ENCODE peak calls at places on chromosomes 6 and 20, in six cellular contexts. R, C, U, W, F and E are unnamed samples.

GRCh38 chr20:23092861-23093543 is 6.9 kb upstream of the CD93 start:
- DNase-seq in R (no peak), C (no peak), U (no peak), W (no peak), F (no peak), E (no peak)

GRCh38 chr20:1509237-1509636 is 18.0 kb upstream of the SIRPB2 start:
- DNase-seq in R (no peak), C (peak), U (no peak), W (no peak), F (peak), E (no peak)

GRCh38 chr20:16528078-16528477 is 45.2 kb downstream of the KIF16B start:
- DNase-seq in R (no peak), C (peak), U (peak), W (no peak), F (peak), E (no peak)

GRCh38 chr6:150267686-150268561 is 100.9 kb upstream of the IYD start:
- DNase-seq in R (no peak), C (peak), U (peak), W (no peak), F (no peak), E (no peak)

GRCh38 chr6:24899647-24900325 is 36.0 kb downstream of the RIPOR2 start:
- DNase-seq in R (no peak), C (no peak), U (no peak), W (no peak), F (no peak), E (no peak)

GRCh38 chr20:1302578-1303541 is 26.1 kb downstream of the SDCBP2 start:
- DNase-seq in R (no peak), C (no peak), U (no peak), W (no peak), F (no peak), E (no peak)

GRCh38 chr6:3664641-3665041 is 86.9 kb downstream of the PXDC1 start:
- DNase-seq in R (no peak), C (peak), U (peak), W (no peak), F (no peak), E (no peak)

GRCh38 chr6:42260424-42260888 is 42.8 kb upstream of the MRPS10 start:
- DNase-seq in R (no peak), C (peak), U (no peak), W (no peak), F (peak), E (no peak)

GRCh38 chr20:3652217-3652616 is 11.0 kb downstream of the GFRA4 start:
- DNase-seq in R (no peak), C (no peak), U (no peak), W (no peak), F (no peak), E (no peak)

GRCh38 chr6:169962604-169963469 is 211.4 kb downstream of the ERMARD start:
- DNase-seq in R (no peak), C (no peak), U (no peak), W (no peak), F (no peak), E (peak)

GRCh38 chr6:42239333-42239732 is 21.7 kb upstream of the MRPS10 start:
- DNase-seq in R (no peak), C (no peak), U (no peak), W (no peak), F (no peak), E (no peak)

GRCh38 chr20:32319100-32319499 is 39.0 kb upstream of the ASXL1 start:
- DNase-seq in R (no peak), C (no peak), U (no peak), W (no peak), F (no peak), E (no peak)

GRCh38 chr6:14664616-14665315 is 547.2 kb downstream of the CD83 start:
- DNase-seq in R (no peak), C (no peak), U (no peak), W (no peak), F (no peak), E (no peak)

GRCh38 chr6:21240709-21241108 is 352.8 kb upstream of the SOX4 start:
- DNase-seq in R (no peak), C (peak), U (no peak), W (no peak), F (no peak), E (no peak)

GRCh38 chr6:25537349-25538018 is 114.5 kb upstream of the SCGN start:
- DNase-seq in R (no peak), C (peak), U (no peak), W (no peak), F (no peak), E (no peak)

GRCh38 chr6:140217283-140217682 is 842.8 kb upstream of the CITED2 start:
- DNase-seq in R (no peak), C (no peak), U (no peak), W (no peak), F (no peak), E (no peak)

GRCh38 chr20:38583306-38583705 is 2.3 kb downstream of the ADIG start:
- DNase-seq in R (no peak), C (no peak), U (no peak), W (no peak), F (no peak), E (no peak)

GRCh38 chr6:85362652-85363310 is 87.1 kb upstream of the NT5E start:
- DNase-seq in R (no peak), C (peak), U (no peak), W (no peak), F (no peak), E (no peak)

GRCh38 chr20:43752561-43753301 is 25.9 kb upstream of the GTSF1L start:
- DNase-seq in R (no peak), C (peak), U (no peak), W (no peak), F (no peak), E (no peak)

GRCh38 chr6:72647489-72647888 is 25.6 kb downstream of the KCNQ5 start:
- DNase-seq in R (no peak), C (no peak), U (no peak), W (no peak), F (no peak), E (no peak)

GRCh38 chr6:48834706-48835105 is 628.3 kb downstream of the MMUT start:
- DNase-seq in R (no peak), C (peak), U (no peak), W (no peak), F (no peak), E (no peak)

GRCh38 chr6:145025488-145025887 is 709.8 kb downstream of the EPM2A start:
- DNase-seq in R (no peak), C (no peak), U (no peak), W (no peak), F (no peak), E (no peak)

GRCh38 chr6:149060985-149061760 is 256.3 kb upstream of the TAB2 start:
- DNase-seq in R (no peak), C (peak), U (no peak), W (no peak), F (no peak), E (no peak)

GRCh38 chr6:11225990-11226389 is 6.5 kb downstream of the NEDD9 start:
- DNase-seq in R (no peak), C (no peak), U (no peak), W (no peak), F (no peak), E (no peak)

GRCh38 chr6:104505838-104506237 is 353.9 kb downstream of the HACE1 start:
- DNase-seq in R (no peak), C (no peak), U (no peak), W (no peak), F (no peak), E (no peak)

GRCh38 chr6:12851123-12851695 is 134.6 kb downstream of the PHACTR1 start:
- DNase-seq in R (no peak), C (no peak), U (no peak), W (no peak), F (no peak), E (no peak)

GRCh38 chr6:72748759-72749158 is 126.9 kb downstream of the KCNQ5 start:
- DNase-seq in R (no peak), C (peak), U (peak), W (no peak), F (no peak), E (no peak)

GRCh38 chr6:155187096-155187495 is 76.7 kb upstream of the CLDN20 start:
- DNase-seq in R (no peak), C (no peak), U (no peak), W (no peak), F (no peak), E (no peak)

GRCh38 chr6:77455271-77455670 is 8.0 kb downstream of the HTR1B start:
- DNase-seq in R (no peak), C (peak), U (no peak), W (no peak), F (no peak), E (no peak)

GRCh38 chr20:6525447-6526303 is 241.8 kb upstream of the BMP2 start:
- DNase-seq in R (no peak), C (peak), U (no peak), W (no peak), F (no peak), E (no peak)

GRCh38 chr6:131954775-131955107 is 3.6 kb upstream of the CCN2 start:
- DNase-seq in R (peak), C (peak), U (peak), W (peak), F (peak), E (no peak)

GRCh38 chr6:64221776-64222175 is 586.2 kb downstream of the PHF3 start:
- DNase-seq in R (no peak), C (no peak), U (no peak), W (no peak), F (no peak), E (no peak)

GRCh38 chr6:140486468-140487361 is 1112.3 kb upstream of the CITED2 start:
- DNase-seq in R (no peak), C (no peak), U (no peak), W (no peak), F (no peak), E (no peak)

GRCh38 chr6:47392251-47392650 is 82.5 kb upstream of the TNFRSF21 start:
- DNase-seq in R (no peak), C (no peak), U (no peak), W (no peak), F (no peak), E (no peak)

GRCh38 chr20:4261333-4262284 is 246.3 kb upstream of the RNF24 start:
- DNase-seq in R (no peak), C (peak), U (no peak), W (no peak), F (no peak), E (no peak)

GRCh38 chr6:11482616-11483015 is 54.9 kb upstream of the TMEM170B start:
- DNase-seq in R (no peak), C (peak), U (no peak), W (no peak), F (no peak), E (no peak)

GRCh38 chr6:121592955-121593665 is 157.7 kb downstream of the GJA1 start:
- DNase-seq in R (no peak), C (peak), U (no peak), W (no peak), F (no peak), E (no peak)

GRCh38 chr6:15524736-15525401 is 138.0 kb downstream of the DTNBP1 start:
- DNase-seq in R (no peak), C (no peak), U (no peak), W (no peak), F (no peak), E (no peak)

DNA sequence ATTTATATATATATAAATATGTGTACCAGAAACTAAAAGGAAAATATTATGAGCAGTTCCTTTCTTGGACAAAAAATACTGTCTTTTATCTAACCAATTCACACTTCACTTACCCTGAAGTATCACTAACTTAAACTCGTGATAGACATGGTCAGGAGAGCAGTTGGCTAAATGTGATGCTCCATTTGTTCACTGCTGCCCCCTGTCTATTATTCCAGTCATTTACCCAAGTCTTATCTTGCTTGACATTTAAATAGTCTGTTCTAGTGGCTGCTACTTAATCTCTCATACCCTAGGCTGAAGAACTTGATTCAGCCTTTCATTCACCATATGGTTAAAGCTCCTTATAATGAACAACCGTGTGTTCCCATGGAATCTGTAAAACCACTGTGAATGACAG is 789.6 kb upstream of the EYS start:
- DNase-seq in R (no peak), C (no peak), U (no peak), W (no peak), F (no peak), E (no peak)
- TF ChIP-seq CTCF in R (no peak), C (no peak), U (no peak), W (peak), F (no peak), E (no peak)

GRCh38 chr6:28134015-28134414 is 7.7 kb upstream of the ZKSCAN8 start:
- DNase-seq in R (no peak), C (peak), U (no peak), W (no peak), F (peak), E (no peak)
- TF ChIP-seq CTCF in R (peak), C (peak), U (no peak), W (no peak), F (peak), E (no peak)

GRCh38 chr6:17816921-17817611 is 110.3 kb upstream of the NUP153 start:
- DNase-seq in R (no peak), C (peak), U (no peak), W (no peak), F (peak), E (no peak)
- TF ChIP-seq CTCF in R (no peak), C (peak), U (no peak), W (no peak), F (no peak), E (no peak)

GRCh38 chr6:33384581-33385020 is 7.0 kb upstream of the KIFC1 start:
- DNase-seq in R (no peak), C (peak), U (no peak), W (no peak), F (peak), E (no peak)
- TF ChIP-seq CTCF in R (peak), C (peak), U (no peak), W (no peak), F (peak), E (no peak)

GRCh38 chr6:112268011-112268410 is 13.6 kb upstream of the LAMA4 start:
- DNase-seq in R (no peak), C (peak), U (no peak), W (no peak), F (no peak), E (no peak)
- TF ChIP-seq CTCF in R (no peak), C (no peak), U (no peak), W (no peak), F (no peak), E (no peak)

DNA sequence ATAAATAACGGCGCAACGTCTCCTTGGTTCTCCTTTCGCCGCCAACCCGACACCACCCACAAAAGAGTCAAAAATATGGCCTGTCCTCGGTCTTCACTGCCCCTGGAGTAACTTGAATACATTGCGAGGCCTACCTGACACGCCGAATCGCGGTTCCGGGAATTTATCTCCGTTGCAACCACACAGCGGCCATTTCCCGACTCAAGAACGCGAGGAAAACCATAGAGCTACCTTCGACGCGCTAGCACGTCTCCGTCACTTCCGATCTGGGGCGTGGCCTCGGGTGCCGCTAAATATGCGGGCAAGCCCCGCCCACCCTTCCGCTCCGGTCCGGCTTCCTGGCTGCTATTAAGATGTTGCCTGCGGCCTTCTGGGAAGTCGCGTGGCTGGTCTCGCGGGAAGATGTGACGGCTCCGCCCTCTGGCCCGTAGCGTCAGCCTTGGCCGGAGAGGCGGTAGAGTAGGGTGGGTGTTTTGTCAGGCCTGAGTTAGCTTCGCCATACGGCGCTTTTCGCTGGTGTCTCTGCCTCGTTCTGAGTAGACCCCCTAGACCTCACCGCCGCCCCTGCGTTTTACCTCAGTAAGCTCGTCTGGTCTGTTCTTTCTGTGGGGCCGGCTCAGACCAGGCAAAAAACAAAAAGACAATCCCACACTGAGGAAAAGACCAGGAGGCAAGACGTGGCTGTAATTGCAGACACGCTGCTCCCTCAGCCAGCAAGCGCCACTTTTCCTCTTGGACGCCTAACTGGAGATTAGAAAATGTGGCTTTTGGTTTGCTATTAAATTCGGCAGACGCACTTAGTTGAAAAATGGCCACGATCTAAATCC is at the start of gene BCLAF1:
- DNase-seq in R (peak), C (peak), U (peak), W (peak), F (peak), E (peak)
- TF ChIP-seq CTCF in R (no peak), C (no peak), U (no peak), W (no peak), F (no peak), E (no peak)

DNA sequence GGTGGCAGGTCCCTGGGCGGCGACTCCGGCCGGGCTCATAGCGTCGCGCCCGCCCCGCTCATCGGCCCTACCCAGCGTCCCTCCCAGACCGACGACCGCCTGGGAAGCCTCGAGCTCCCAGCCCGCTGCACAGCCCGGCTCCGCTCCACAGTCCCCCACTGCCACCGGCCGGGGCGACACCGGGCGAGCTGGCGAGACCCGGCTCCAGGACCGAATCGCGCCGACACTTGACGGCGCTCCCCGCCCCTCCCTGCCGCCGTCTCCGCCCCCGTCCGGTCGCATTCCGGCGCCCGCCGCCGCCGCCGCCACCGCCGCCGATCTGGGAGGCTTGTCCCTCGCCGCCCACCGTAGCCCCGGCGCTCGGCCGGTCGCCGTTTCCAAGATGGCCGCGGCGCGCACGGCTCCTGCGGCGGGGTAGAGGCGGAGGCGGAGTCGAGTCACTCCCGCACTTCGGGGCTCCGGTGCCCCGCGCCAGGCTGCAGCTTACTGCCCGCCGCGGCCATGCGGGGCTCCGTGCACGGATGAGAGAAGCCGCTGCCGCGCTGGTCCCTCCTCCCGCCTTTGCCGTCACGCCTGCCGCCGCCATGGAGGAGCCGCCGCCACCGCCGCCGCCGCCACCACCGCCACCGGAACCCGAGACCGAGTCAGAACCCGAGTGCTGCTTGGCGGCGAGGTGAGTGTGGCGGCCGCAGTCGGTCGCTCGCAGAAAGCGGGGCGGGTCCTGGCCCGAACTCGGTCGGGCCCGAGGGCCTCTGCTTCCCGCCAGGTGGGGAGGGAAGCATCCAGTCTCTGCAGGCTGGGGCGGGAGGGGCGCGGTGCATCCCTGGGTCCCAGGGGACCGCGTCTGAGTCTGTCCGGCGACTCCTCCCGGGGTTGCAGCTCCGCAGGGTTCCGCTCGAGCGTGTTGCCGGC is at the start of gene MAP3K4:
- DNase-seq in R (peak), C (peak), U (peak), W (peak), F (peak), E (peak)
- TF ChIP-seq CTCF in R (no peak), C (no peak), U (no peak), W (no peak), F (no peak), E (no peak)

GRCh38 chr6:5215799-5216198 is 45.0 kb downstream of the LYRM4 start:
- DNase-seq in R (no peak), C (no peak), U (no peak), W (no peak), F (no peak), E (no peak)

GRCh38 chr6:5219292-5219691 is 41.5 kb downstream of the LYRM4 start:
- DNase-seq in R (no peak), C (no peak), U (no peak), W (no peak), F (no peak), E (no peak)

GRCh38 chr6:5215181-5215580 is 45.6 kb downstream of the LYRM4 start:
- DNase-seq in R (no peak), C (no peak), U (no peak), W (no peak), F (no peak), E (no peak)

GRCh38 chr6:5223309-5223708 is 37.4 kb downstream of the LYRM4 start:
- DNase-seq in R (no peak), C (no peak), U (no peak), W (no peak), F (no peak), E (no peak)

DNA sequence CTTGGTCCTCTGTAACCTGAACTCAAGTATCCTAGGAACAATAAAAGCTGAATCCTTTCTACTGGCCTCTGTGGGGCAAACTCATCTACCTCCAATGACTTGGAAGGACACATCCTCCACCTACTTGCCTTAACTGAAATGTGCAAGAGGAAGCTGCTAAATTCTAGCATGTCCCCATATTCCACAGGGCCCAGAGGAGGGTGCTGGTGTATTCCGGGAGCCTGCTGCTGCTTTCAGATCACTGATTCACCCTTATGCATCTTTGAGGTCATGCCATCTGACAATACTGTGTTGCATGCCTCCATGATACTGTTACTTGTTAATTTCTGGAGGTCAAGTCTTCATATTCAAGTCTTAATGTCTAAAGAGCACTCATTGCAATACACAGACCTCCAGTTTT is 40.3 kb downstream of the LYRM4 start:
- DNase-seq in R (no peak), C (no peak), U (no peak), W (no peak), F (no peak), E (no peak)
- TF ChIP-seq CTCF in R (no peak), C (no peak), U (no peak), W (no peak), F (no peak), E (no peak)